ENCODE peak calls at places on chromosomes 2 and 18, in nine cellular contexts. K, O, Z, F, U, W, H, S and N are unnamed samples.

GRCh38 chr2:3780477-3781402 is 77.4 kb downstream of the DCDC2C start:
- DNase-seq in F (peak), K (peak), U (peak), Z (peak), H (no peak), W (peak), S (peak), O (peak), N (peak)

GRCh38 chr2:55364189-55365055 is 55.2 kb downstream of the CCDC88A start:
- DNase-seq in W (peak), H (no peak), U (peak), Z (peak), F (no peak), K (no peak), S (no peak), O (peak), N (no peak)

GRCh38 chr2:29767606-29768335 is 153.6 kb downstream of the ALK start:
- DNase-seq in U (no peak), O (no peak), S (peak), K (no peak), H (no peak), F (no peak), Z (no peak), W (no peak), N (no peak)

GRCh38 chr2:100814043-100814442 is 5.9 kb upstream of the NPAS2 start:
- DNase-seq in O (no peak), U (no peak), Z (no peak), H (no peak), F (no peak), W (no peak), S (no peak), K (no peak), N (no peak)

GRCh38 chr2:110768591-110768990 is 36.2 kb downstream of the ACOXL start:
- DNase-seq in O (no peak), F (no peak), H (no peak), K (no peak), Z (no peak), W (no peak), S (no peak), U (no peak), N (no peak)

GRCh38 chr2:65514555-65515195 is 82.3 kb upstream of the SPRED2 start:
- DNase-seq in H (no peak), W (no peak), F (no peak), U (no peak), S (no peak), Z (peak), K (peak), O (peak), N (no peak)

GRCh38 chr18:55243852-55244251 is 284.6 kb upstream of the CCDC68 start:
- DNase-seq in U (no peak), F (no peak), K (no peak), W (peak), S (no peak), Z (peak), O (no peak), H (no peak), N (no peak)

GRCh38 chr2:60556441-60556997 is 3.1 kb upstream of the BCL11A start:
- DNase-seq in K (no peak), F (no peak), O (no peak), H (no peak), Z (no peak), S (no peak), W (no peak), U (peak), N (no peak)

GRCh38 chr2:99636432-99637034 is 146.7 kb upstream of the REV1 start:
- DNase-seq in F (peak), Z (peak), H (no peak), O (no peak), S (no peak), U (peak), W (no peak), K (no peak), N (no peak)

GRCh38 chr18:79497638-79498081 is 101.9 kb downstream of the NFATC1 start:
- DNase-seq in U (no peak), H (no peak), Z (peak), F (no peak), S (no peak), W (no peak), K (no peak), O (no peak), N (no peak)

GRCh38 chr2:9655441-9656269 is 24.9 kb upstream of the YWHAQ start:
- DNase-seq in K (peak), H (no peak), W (peak), Z (peak), O (peak), F (no peak), U (peak), S (no peak), N (no peak)

GRCh38 chr18:48845174-48845573 is 105.6 kb downstream of the SMAD7 start:
- DNase-seq in W (no peak), K (no peak), S (no peak), O (no peak), Z (no peak), U (no peak), F (peak), H (no peak), N (no peak)

GRCh38 chr18:25075793-25076192 is 276.2 kb downstream of the ZNF521 start:
- DNase-seq in Z (peak), W (peak), K (no peak), U (no peak), H (no peak), S (no peak), F (no peak), O (no peak), N (no peak)

GRCh38 chr2:26579025-26579722 is 62.0 kb downstream of the CIB4 start:
- DNase-seq in S (no peak), F (no peak), O (no peak), U (no peak), H (no peak), W (no peak), Z (no peak), K (no peak), N (no peak)

GRCh38 chr2:86223098-86223681 is 23.9 kb downstream of the MRPL35 start:
- DNase-seq in S (no peak), F (peak), W (peak), K (no peak), Z (peak), U (peak), H (no peak), O (peak), N (no peak)

GRCh38 chr2:239729681-239730566 is 295.2 kb downstream of the NDUFA10 start:
- DNase-seq in K (no peak), W (no peak), U (no peak), F (peak), S (no peak), Z (no peak), H (no peak), O (no peak), N (peak)

GRCh38 chr2:89763581-89764485 is 1072.4 kb downstream of the RPIA start:
- DNase-seq in K (no peak), W (no peak), Z (no peak), F (peak), S (no peak), U (peak), O (no peak), H (no peak), N (no peak)

GRCh38 chr2:567865-568638 is 109.2 kb downstream of the TMEM18 start:
- DNase-seq in U (peak), Z (peak), K (no peak), H (no peak), O (peak), W (peak), F (no peak), S (no peak), N (no peak)

GRCh38 chr18:54116541-54117257 is 107.8 kb downstream of the MBD2 start:
- DNase-seq in U (no peak), H (no peak), Z (no peak), F (no peak), S (no peak), W (no peak), K (no peak), O (no peak), N (no peak)

GRCh38 chr18:63342206-63342605 is 22.6 kb upstream of the BCL2 start:
- DNase-seq in O (peak), K (no peak), W (peak), S (peak), F (no peak), U (peak), H (no peak), Z (peak), N (no peak)

GRCh38 chr18:25289040-25289631 is 62.8 kb downstream of the ZNF521 start:
- DNase-seq in F (no peak), W (peak), U (peak), K (no peak), Z (peak), S (no peak), H (no peak), O (peak), N (no peak)

GRCh38 chr2:190318514-190318913 is 1.1 kb downstream of the HIBCH start:
- DNase-seq in H (no peak), S (no peak), F (no peak), W (peak), O (peak), U (peak), K (no peak), Z (no peak), N (no peak)

GRCh38 chr2:234596696-234597575 is 100.1 kb upstream of the ARL4C start:
- DNase-seq in Z (no peak), S (peak), U (no peak), H (no peak), F (no peak), O (no peak), K (no peak), W (no peak), N (no peak)

GRCh38 chr18:35511428-35511827 is 13.7 kb upstream of the INO80C start:
- DNase-seq in O (no peak), Z (no peak), F (no peak), U (no peak), S (no peak), W (no peak), H (no peak), K (peak), N (no peak)

GRCh38 chr2:44941551-44942234 is at the start of gene SIX3:
- DNase-seq in K (peak), S (peak), Z (peak), O (peak), H (no peak), F (no peak), W (no peak), U (no peak), N (peak)

GRCh38 chr18:5294113-5294617 is 1.4 kb downstream of the ZBTB14 start:
- DNase-seq in K (no peak), S (peak), O (peak), Z (peak), F (no peak), H (no peak), W (peak), U (peak), N (no peak)

GRCh38 chr18:60413944-60414547 is 41.5 kb upstream of the MC4R start:
- DNase-seq in K (no peak), W (peak), S (peak), Z (peak), F (no peak), O (peak), U (no peak), H (no peak), N (peak)

GRCh38 chr2:46334389-46335345 is 37.5 kb downstream of the EPAS1 start:
- DNase-seq in W (peak), S (no peak), H (no peak), Z (peak), F (no peak), K (no peak), O (peak), U (no peak), N (no peak)

DNA sequence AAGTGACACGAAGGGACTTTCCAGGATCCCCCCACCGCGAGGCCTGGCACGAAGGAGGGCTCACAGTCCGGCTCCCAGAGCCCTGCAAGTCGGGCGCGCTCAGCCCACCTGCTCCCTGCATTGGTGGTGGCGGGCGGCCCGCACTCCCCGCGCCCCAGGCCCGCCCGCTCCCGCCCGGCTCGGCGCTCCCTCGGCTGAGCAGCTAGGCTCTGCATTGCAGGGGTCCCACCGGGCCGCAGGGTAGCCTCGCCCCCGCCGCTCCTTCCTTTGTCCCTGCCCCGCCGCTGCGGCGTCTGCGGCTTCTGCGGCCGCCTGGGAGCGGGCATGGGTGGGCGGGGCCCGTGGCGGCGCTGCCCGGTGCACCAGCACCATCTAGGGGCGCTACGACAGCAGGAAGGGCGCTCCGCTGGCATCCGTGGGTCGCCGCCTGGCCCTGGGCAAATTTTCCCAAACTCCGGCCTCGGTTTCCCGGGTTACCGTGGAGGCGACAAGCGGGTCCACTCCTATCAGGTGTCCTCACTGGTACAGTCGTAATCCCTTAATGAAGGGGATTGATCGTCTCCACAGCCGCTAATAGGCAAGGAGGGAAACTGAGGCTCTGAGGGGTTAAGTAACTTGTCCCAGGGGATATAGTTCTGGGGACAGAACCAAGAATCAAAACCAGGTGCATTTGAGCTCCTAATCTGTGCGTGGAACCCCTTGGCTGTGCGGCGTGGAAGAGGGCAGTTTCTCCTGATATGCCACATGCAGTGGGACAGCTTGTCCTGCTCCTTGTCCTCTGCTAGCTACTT is 157.4 kb downstream of the CYRIA start:
- DNase-seq in F (peak), W (no peak), K (no peak), H (no peak), U (peak), S (peak), O (peak), Z (peak), N (peak)
- H3K4me3 ChIP-seq in F (peak), W (no peak), K (no peak), H (no peak), U (no peak), S (peak), O (peak), Z (no peak), N (peak)

GRCh38 chr2:176093889-176094232 is 1.3 kb downstream of the HOXD13 start:
- DNase-seq in F (no peak), H (no peak), K (no peak), O (no peak), W (no peak), Z (no peak), S (no peak), U (no peak), N (no peak)

GRCh38 chr2:176093145-176093888 is 796 bp downstream of the HOXD13 start:
- DNase-seq in U (no peak), S (peak), Z (no peak), F (peak), H (no peak), O (no peak), W (no peak), K (no peak), N (no peak)

GRCh38 chr2:176090870-176091269 is 1.7 kb upstream of the HOXD13 start:
- DNase-seq in H (no peak), K (no peak), S (no peak), Z (no peak), F (no peak), O (no peak), W (no peak), U (no peak), N (no peak)

GRCh38 chr2:176091329-176092258 is 927 bp upstream of the HOXD13 start:
- DNase-seq in K (no peak), S (no peak), Z (no peak), F (no peak), U (no peak), H (no peak), O (no peak), W (no peak), N (no peak)

GRCh38 chr2:176092270-176093144 is at the start of gene HOXD13:
- DNase-seq in S (peak), O (no peak), U (no peak), Z (no peak), K (no peak), W (no peak), H (no peak), F (peak), N (no peak)
- H3K4me3 ChIP-seq in S (peak), O (no peak), U (no peak), Z (peak), K (no peak), W (no peak), H (no peak), F (peak), N (peak)

GRCh38 chr2:74201596-74201995 is 3.2 kb downstream of the MTHFD2 start:
- DNase-seq in S (no peak), O (peak), W (peak), F (no peak), H (no peak), U (no peak), K (no peak), Z (peak), N (no peak)
- H3K4me3 ChIP-seq in S (no peak), O (no peak), W (no peak), F (no peak), H (no peak), U (no peak), K (peak), Z (peak), N (no peak)

DNA sequence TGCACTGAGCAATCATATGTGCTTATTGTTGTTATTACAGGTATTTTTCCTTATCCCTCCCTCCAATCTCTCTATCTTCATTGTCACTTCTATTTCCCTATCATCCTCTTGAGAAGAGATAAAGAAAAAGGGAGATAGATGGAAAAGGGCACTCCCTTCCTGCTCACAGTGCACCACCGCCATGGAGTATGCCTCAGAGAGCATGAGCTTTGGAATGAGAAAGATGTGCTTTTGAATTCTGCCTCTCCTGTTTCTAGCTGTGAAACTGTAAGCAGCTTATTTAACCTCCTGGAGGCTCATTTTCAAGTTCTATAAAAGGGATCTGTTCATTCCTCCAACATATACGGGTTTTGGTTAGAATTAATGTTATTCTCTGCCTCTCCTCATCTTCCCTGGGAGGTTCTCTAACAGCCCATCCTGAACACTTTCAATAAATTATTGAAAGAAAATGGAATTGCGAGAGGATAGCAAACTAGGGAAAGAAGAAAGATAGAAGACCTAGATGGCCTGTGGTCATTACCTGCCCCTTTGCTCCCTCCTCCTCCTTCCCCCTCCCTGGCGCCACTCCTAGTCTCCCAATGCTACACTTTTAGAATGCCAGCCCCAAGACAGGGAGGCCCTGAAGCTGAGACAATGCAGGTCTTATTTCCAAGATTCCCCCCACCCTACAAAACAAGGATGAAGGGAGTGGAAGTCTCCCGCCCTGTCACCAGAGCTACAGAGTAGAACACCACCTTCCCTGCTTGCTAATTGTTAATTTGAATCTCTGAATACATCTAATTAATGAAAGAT is 37.8 kb downstream of the FIGN start:
- DNase-seq in Z (no peak), S (no peak), U (no peak), W (no peak), F (no peak), H (no peak), O (no peak), K (no peak), N (no peak)
- H3K4me3 ChIP-seq in Z (no peak), S (no peak), U (no peak), W (no peak), F (no peak), H (no peak), O (no peak), K (no peak), N (no peak)

DNA sequence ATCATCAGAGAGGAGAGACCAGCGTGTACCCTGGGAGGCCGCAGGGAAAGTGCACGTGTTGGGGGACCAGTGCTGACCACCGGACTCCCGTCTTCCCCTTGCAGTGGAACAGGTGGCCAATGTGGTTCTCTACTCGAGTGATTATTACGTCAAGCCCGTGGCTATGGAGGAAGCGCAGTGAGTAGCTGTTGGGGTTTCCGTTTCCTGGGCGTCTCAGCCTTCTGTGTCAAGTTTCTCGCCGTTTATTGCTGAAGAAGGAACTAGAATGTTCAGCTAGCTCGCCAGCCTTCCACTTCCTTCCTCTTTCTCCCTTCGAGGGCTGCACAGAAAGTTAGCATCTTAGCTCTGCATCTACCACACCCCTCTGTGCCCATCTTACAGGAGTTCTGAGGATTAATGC is 22.8 kb upstream of the DGKD start:
- DNase-seq in S (no peak), O (no peak), H (peak), U (peak), F (peak), K (peak), W (no peak), Z (no peak), N (peak)
- H3K4me3 ChIP-seq in S (no peak), O (no peak), H (peak), U (no peak), F (no peak), K (no peak), W (no peak), Z (no peak), N (no peak)

DNA sequence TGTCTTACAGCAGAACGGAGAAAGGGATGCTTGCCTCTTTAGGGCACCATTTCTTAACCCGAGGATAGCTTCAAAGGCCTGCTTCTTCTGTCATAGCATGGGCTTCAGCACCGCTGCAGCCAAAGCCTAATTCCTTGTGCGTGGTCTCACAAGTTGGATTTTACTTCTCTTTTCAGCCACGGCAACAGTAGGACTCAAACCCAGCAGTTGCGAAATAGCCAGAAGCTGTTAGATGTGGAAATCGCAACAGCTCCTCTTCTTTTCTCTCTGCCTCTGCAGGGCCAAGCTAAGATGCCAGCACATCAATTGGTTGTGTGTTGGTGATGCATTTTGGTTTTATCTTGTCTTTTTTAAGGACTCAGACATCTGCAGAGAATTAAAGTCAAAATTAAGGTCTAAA is 3.1 kb downstream of the NRXN1 start:
- DNase-seq in U (no peak), O (peak), S (no peak), K (no peak), W (no peak), H (no peak), Z (no peak), F (no peak), N (no peak)
- H3K4me3 ChIP-seq in U (no peak), O (no peak), S (no peak), K (no peak), W (no peak), H (no peak), Z (no peak), F (no peak), N (no peak)

DNA sequence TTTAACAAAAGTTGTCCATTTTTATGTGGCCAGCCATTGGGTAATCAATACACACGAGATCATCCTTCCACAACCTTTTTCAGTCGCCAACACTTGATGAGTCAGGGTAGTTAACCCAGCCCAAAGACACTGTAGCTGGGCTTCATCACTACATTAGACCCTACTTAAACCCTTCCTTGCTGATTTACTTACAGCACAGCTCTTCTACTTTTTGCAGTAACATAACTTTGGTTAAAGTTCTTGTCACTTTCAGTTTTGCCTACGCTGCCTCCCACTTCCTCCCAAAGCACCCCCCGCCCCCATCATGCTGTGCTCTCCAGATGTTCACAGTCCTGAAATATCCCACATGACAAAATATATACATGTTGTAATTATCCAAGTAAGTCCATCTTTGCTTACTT is 103.6 kb downstream of the CDK15 start:
- DNase-seq in Z (peak), O (peak), H (no peak), S (no peak), F (no peak), W (peak), U (no peak), K (peak), N (peak)
- H3K4me3 ChIP-seq in Z (peak), O (no peak), H (no peak), S (no peak), F (no peak), W (no peak), U (no peak), K (peak), N (no peak)

GRCh38 chr18:28168725-28169124 is 8.2 kb downstream of the CDH2 start:
- DNase-seq in W (no peak), U (no peak), S (no peak), H (no peak), Z (no peak), K (no peak), O (no peak), F (no peak), N (no peak)
- H3K4me3 ChIP-seq in W (no peak), U (no peak), S (no peak), H (no peak), Z (no peak), K (no peak), O (no peak), F (peak), N (no peak)